ENCODE peak calls at places on chromosomes 1 and 21, in seven cellular contexts. W is mammary epithelial cell, Q is fibroblast of lung, G is HFFc6, T is foreskin keratinocyte, K is fibroblast of pulmonary artery, V is fibroblast of mammary gland. C is an unnamed sample.

GRCh38 chr1:248686815-248687214 is 15.8 kb downstream of the OR14I1 start:
- DNase-seq in G (no peak), K (no peak), W (no peak), Q (no peak), V (no peak), T (no peak), C (no peak)

GRCh38 chr1:30478799-30479198 is 244.6 kb downstream of the MATN1 start:
- DNase-seq in K (no peak), Q (no peak), T (no peak), W (no peak), G (no peak), V (no peak), C (no peak)

GRCh38 chr1:190179817-190180216 is 297.8 kb downstream of the BRINP3 start:
- DNase-seq in W (no peak), G (no peak), K (peak), T (peak), Q (peak), V (no peak), C (no peak)

GRCh38 chr1:89762431-89762800 is 58.4 kb upstream of the LRRC8D start:
- DNase-seq in V (no peak), K (no peak), W (no peak), G (no peak), Q (peak), T (no peak), C (no peak)

GRCh38 chr21:34724131-34724856 is 55.5 kb downstream of the CLIC6 start:
- DNase-seq in G (no peak), Q (no peak), V (no peak), K (no peak), T (no peak), W (no peak), C (no peak)

GRCh38 chr1:152533327-152533938 is 19.2 kb downstream of the CRCT1 start:
- DNase-seq in T (peak), Q (peak), K (peak), V (peak), G (peak), W (peak), C (no peak)

GRCh38 chr1:30383131-30383793 is 340.1 kb downstream of the MATN1 start:
- DNase-seq in T (no peak), K (no peak), W (no peak), G (no peak), Q (peak), V (no peak), C (no peak)

GRCh38 chr1:201888282-201889033 is at the start of gene SHISA4:
- DNase-seq in T (no peak), W (peak), G (peak), K (peak), V (peak), Q (peak), C (no peak)

GRCh38 chr1:205061665-205062069 is 18.7 kb downstream of the CNTN2 start:
- DNase-seq in G (peak), W (peak), Q (peak), V (peak), T (peak), K (peak), C (peak)

GRCh38 chr1:179105393-179105792 is 23.5 kb downstream of the TOR3A start:
- DNase-seq in K (no peak), Q (peak), T (peak), W (peak), G (no peak), V (no peak), C (no peak)

GRCh38 chr1:50968884-50969610 is 998 bp upstream of the CDKN2C start:
- DNase-seq in V (peak), W (peak), K (peak), T (peak), Q (peak), G (no peak), C (peak)

GRCh38 chr1:98920441-98921110 is 84.1 kb downstream of the PLPPR5 start:
- DNase-seq in T (peak), G (peak), K (peak), V (peak), Q (peak), W (peak), C (no peak)

GRCh38 chr1:219746141-219746540 is 133.2 kb upstream of the ZC3H11B start:
- DNase-seq in K (no peak), W (no peak), Q (no peak), V (no peak), T (no peak), G (no peak), C (no peak)

GRCh38 chr1:197976368-197976767 is 59.2 kb downstream of the LHX9 start:
- DNase-seq in Q (no peak), W (peak), V (no peak), T (peak), G (peak), K (no peak), C (no peak)

GRCh38 chr1:38152351-38153082 is 105.9 kb upstream of the POU3F1 start:
- DNase-seq in K (no peak), G (no peak), W (peak), Q (no peak), T (no peak), V (peak), C (no peak)

GRCh38 chr1:66468712-66469111 is 65.2 kb upstream of the SGIP1 start:
- DNase-seq in Q (no peak), G (no peak), V (no peak), W (no peak), T (no peak), K (no peak), C (no peak)

GRCh38 chr1:43704838-43705237 is 2.5 kb upstream of the ST3GAL3 start:
- DNase-seq in K (peak), W (peak), T (peak), V (peak), G (no peak), Q (peak), C (no peak)
- TF ChIP-seq CTCF in K (peak), W (peak), T (peak), V (peak), G (peak), Q (no peak), C (no peak)

GRCh38 chr1:226309398-226310122 is 596 bp upstream of the LIN9 start:
- DNase-seq in W (no peak), V (peak), Q (peak), G (no peak), T (peak), K (peak), C (no peak)
- TF ChIP-seq CTCF in W (no peak), V (no peak), Q (peak), G (no peak), T (peak), K (peak), C (no peak)

GRCh38 chr21:32143222-32143939 is 135.5 kb downstream of the MIS18A start:
- DNase-seq in Q (peak), T (no peak), K (no peak), V (peak), W (no peak), G (no peak), C (no peak)
- TF ChIP-seq CTCF in Q (peak), T (no peak), K (no peak), V (peak), W (no peak), G (no peak), C (no peak)

DNA sequence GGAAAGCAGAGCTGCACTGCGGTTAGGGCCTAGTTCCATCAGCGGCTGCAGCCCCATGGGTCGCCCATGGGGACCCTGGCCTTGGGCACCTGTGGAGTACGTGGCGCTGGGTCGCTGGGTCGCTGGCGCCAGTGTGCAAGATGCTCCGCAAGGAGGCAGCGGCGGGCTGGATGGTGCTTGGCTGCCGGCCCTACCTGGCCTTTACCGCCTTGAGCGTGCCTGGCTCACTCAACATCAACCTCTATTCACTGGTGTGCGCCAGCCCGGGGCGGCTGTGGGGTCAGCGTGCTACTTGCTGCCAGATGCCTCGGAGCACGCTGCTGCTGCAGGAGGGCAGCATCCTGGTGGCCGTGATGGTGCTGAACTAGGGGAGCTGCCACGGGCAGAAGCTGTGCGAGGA is 85.1 kb upstream of the RHOU start:
- DNase-seq in W (no peak), V (no peak), T (no peak), Q (no peak), G (no peak), K (no peak), C (no peak)
- TF ChIP-seq CTCF in W (no peak), V (no peak), T (no peak), Q (no peak), G (no peak), K (no peak), C (no peak)

GRCh38 chr1:15286452-15286851 is 39.4 kb downstream of the FHAD1 start:
- DNase-seq in Q (no peak), T (no peak), V (no peak), K (no peak), G (no peak), W (no peak), C (no peak)

GRCh38 chr1:15289251-15289651 is 42.2 kb downstream of the FHAD1 start:
- DNase-seq in W (no peak), K (no peak), Q (no peak), V (no peak), T (no peak), G (no peak), C (no peak)

GRCh38 chr1:15287591-15287990 is 40.6 kb downstream of the FHAD1 start:
- DNase-seq in W (no peak), G (no peak), Q (no peak), V (no peak), T (no peak), K (no peak), C (no peak)

GRCh38 chr1:15287035-15287434 is 40.0 kb downstream of the FHAD1 start:
- DNase-seq in G (no peak), V (no peak), W (no peak), T (no peak), K (no peak), Q (no peak), C (no peak)

GRCh38 chr1:15288173-15288926 is 41.3 kb downstream of the FHAD1 start:
- DNase-seq in T (no peak), G (no peak), K (no peak), W (no peak), V (no peak), Q (no peak), C (no peak)
- TF ChIP-seq CTCF in T (peak), G (no peak), K (no peak), W (no peak), V (peak), Q (no peak), C (no peak)

GRCh38 chr1:165903672-165904071 is 76.3 kb downstream of the UCK2 start:
- DNase-seq in W (peak), T (peak), Q (peak), G (peak), K (peak), V (peak), C (no peak)
- TF ChIP-seq CTCF in W (no peak), T (no peak), Q (no peak), G (no peak), K (no peak), V (no peak), C (no peak)

GRCh38 chr1:39671793-39672550 is at the start of gene NT5C1A:
- DNase-seq in V (no peak), W (no peak), Q (peak), K (no peak), G (no peak), T (no peak), C (no peak)

GRCh38 chr1:39670689-39671088 is 1.2 kb downstream of the NT5C1A start:
- DNase-seq in Q (no peak), G (no peak), W (no peak), T (no peak), K (no peak), V (no peak), C (no peak)

GRCh38 chr1:39673215-39673614 is 1.3 kb upstream of the NT5C1A start:
- DNase-seq in T (no peak), V (no peak), K (no peak), W (no peak), Q (no peak), G (no peak), C (no peak)

GRCh38 chr1:39671433-39671792 is 494 bp downstream of the NT5C1A start:
- DNase-seq in T (no peak), V (no peak), K (no peak), Q (no peak), W (no peak), G (no peak), C (no peak)

DNA sequence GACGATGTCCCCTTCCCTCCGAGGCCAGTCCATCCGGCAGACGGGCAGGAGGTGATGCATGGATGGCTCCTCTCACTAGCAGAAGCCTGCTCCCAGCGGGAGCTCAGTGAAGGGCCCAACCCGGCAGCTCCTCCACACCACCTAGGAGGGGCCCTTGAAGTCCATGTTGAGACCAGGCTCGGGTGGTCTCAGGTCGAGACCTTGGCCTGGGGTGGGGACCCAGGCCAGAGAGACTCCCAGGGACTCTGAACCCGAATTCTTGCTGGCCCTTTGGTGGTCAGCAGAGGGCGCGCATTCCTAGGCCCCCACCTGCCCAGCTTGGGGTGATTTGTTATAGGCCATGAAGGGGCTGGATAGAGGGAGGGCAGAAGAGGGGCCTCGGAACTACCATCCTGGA is 642 bp upstream of the NT5C1A start:
- DNase-seq in V (no peak), G (no peak), K (no peak), T (no peak), W (no peak), Q (no peak), C (no peak)
- TF ChIP-seq CTCF in V (peak), G (peak), K (peak), T (peak), W (no peak), Q (peak), C (no peak)

GRCh38 chr1:154973344-154974085 is 966 bp upstream of the CKS1B start:
- DNase-seq in W (peak), K (peak), G (peak), V (peak), T (peak), Q (peak), C (peak)
- TF ChIP-seq CTCF in W (no peak), K (peak), G (peak), V (peak), T (peak), Q (peak), C (no peak)